ENCODE peak calls at places on chromosomes 16 and 17, in nine cellular contexts. X is GM23338, J is SK-N-SH, T is K562, M is breast epithelium, O is transverse colon, A is HepG2, C is stomach, Y is GM12878. H is an unnamed sample.

GRCh38 chr16:56317998-56318912 is 107.1 kb downstream of the AMFR start:
- DNase-seq in X (peak; percentile 80), J (peak; percentile 97), T (peak; percentile 95), M (peak; percentile 78), O (peak; percentile 80), A (peak; percentile 62), C (peak; percentile 82), Y (peak; percentile 3), H (no peak)

GRCh38 chr17:42129109-42129837 is 6.7 kb downstream of the HSPB9 start:
- DNase-seq in X (no peak), J (no peak), T (no peak), M (no peak), O (no peak), A (no peak), C (no peak), Y (no peak), H (no peak)

GRCh38 chr17:79810138-79811027 is 13.5 kb upstream of the CBX8 start:
- DNase-seq in X (peak; percentile 89), J (peak; percentile 97), T (peak; percentile 90), M (no peak), O (peak; percentile 85), A (peak; percentile 83), C (peak; percentile 84), Y (no peak), H (no peak)

GRCh38 chr17:42337442-42337841 is 49.1 kb downstream of the STAT5A start:
- DNase-seq in X (no peak), J (no peak), T (no peak), M (no peak), O (peak; percentile 38), A (no peak), C (no peak), Y (peak; percentile 94), H (no peak)

GRCh38 chr16:2598133-2598641 is 60.4 kb downstream of the PDPK1 start:
- DNase-seq in X (no peak), J (no peak), T (no peak), M (peak; percentile 42), O (no peak), A (no peak), C (no peak), Y (no peak), H (no peak)

GRCh38 chr17:60989846-60990245 is 312.2 kb downstream of the BCAS3 start:
- DNase-seq in X (no peak), J (no peak), T (peak; percentile 4), M (no peak), O (no peak), A (no peak), C (no peak), Y (no peak), H (no peak)

GRCh38 chr17:36485805-36486203 is 677 bp upstream of the ZNHIT3 start:
- DNase-seq in X (peak; percentile 65), J (no peak), T (no peak), M (no peak), O (no peak), A (no peak), C (no peak), Y (no peak), H (no peak)

GRCh38 chr16:8958344-8958808 is 5.3 kb downstream of the USP7 start:
- DNase-seq in X (no peak), J (peak; percentile 62), T (no peak), M (no peak), O (peak; percentile 52), A (no peak), C (no peak), Y (no peak), H (no peak)

GRCh38 chr17:17506181-17506741 is 10.1 kb upstream of the RASD1 start:
- DNase-seq in X (no peak), J (peak; percentile 57), T (no peak), M (peak; percentile 51), O (peak; percentile 39), A (no peak), C (no peak), Y (no peak), H (no peak)

GRCh38 chr16:2842340-2843000 is 12.4 kb downstream of the ZG16B start:
- DNase-seq in X (peak; percentile 94), J (peak; percentile 55), T (peak; percentile 78), M (no peak), O (peak; percentile 52), A (no peak), C (peak; percentile 50), Y (no peak), H (no peak)

GRCh38 chr17:69898606-69899005 is 176.4 kb upstream of the KCNJ16 start:
- DNase-seq in X (no peak), J (no peak), T (no peak), M (no peak), O (no peak), A (no peak), C (no peak), Y (no peak), H (no peak)

DNA sequence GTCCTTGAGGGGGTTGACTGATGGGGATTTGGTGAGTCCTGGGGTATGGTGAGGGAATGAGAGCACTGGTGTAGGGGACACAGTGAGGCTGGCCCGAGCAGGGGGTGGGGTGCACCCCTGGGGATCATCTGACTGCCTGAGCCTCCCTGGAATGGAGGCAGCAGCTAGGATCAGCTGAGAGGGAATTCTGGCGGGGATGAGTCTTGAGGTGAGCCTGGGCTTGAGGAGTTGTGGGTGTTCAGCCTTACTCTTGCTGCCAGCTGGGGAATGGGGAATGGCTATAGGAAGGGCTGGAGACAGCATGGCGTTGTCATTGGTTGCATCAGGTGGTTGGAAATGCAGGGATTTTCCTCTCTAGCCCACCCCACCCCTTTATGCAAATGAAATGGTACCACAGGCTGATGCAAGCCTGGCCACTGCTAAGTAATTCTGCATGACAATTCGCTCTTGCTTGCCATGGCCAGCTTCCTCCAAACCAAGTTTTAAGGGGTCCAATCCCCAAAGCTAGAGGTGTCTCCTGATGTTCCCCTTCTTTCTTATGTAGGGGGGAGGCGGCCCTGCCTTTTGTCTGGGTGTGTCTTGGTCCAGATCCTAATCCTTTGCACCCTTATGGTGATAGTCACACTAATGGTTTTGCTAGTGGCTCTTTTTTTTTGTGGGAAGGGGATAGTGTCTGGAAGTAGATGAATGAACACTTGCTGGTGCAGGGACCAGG is 7.5 kb downstream of the NFE2L1 start:
- DNase-seq in X (peak; percentile 97), J (no peak), T (no peak), M (no peak), O (no peak), A (no peak), C (no peak), Y (peak; percentile 38), H (no peak)
- TF ChIP-seq POLR2AphosphoS5 in X (peak; percentile 92), J (peak; percentile 14), T (no peak), M (no peak), O (no peak), A (no peak), C (no peak), Y (peak; percentile 34), H (no peak)

DNA sequence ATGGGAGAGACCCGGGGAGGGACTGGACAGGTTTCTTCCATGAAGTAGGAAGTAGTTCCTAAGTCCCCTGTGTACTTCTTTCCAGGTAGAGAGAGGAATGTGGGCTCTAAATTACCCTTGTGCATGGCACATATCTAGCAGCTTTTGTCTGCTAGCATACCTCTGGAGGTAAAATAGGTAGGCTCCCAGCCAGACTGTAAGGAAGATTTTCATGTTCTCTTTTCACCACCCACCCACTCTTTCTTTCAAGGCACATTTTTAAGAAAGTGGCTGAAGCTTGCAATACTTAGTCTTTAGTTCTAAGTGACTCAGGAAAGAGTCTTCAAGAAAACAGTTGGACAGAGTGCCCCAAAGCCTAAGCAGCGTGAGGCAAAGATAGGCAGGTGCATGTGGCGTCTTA is 9.2 kb downstream of the MINK1 start:
- DNase-seq in X (no peak), J (no peak), T (no peak), M (no peak), O (no peak), A (no peak), C (no peak), Y (no peak), H (no peak)
- H3K36me3 ChIP-seq in X (no peaks in the 10 kb centered on the region), J (peaks cover 10% of the 10 kb centered on the region), T (peaks cover 45% of the 10 kb centered on the region), M (no peaks in the 10 kb centered on the region), O (no peaks in the 10 kb centered on the region), A (peaks cover 29% of the 10 kb centered on the region), C (peaks cover 16% of the 10 kb centered on the region), Y (no peaks in the 10 kb centered on the region), H (no peaks in the 10 kb centered on the region)

GRCh38 chr16:15976225-15976812 is 26.9 kb downstream of the ABCC1 start:
- DNase-seq in X (no peak), J (no peak), T (no peak), M (no peak), O (no peak), A (no peak), C (no peak), Y (no peak), H (no peak)

GRCh38 chr16:15979801-15980200 is 30.4 kb downstream of the ABCC1 start:
- DNase-seq in X (no peak), J (no peak), T (no peak), M (no peak), O (no peak), A (no peak), C (no peak), Y (no peak), H (no peak)

GRCh38 chr16:15975172-15975571 is 25.8 kb downstream of the ABCC1 start:
- DNase-seq in X (no peak), J (no peak), T (no peak), M (no peak), O (no peak), A (no peak), C (no peak), Y (no peak), H (no peak)

GRCh38 chr16:15973997-15974396 is 24.6 kb downstream of the ABCC1 start:
- DNase-seq in X (no peak), J (no peak), T (no peak), M (no peak), O (no peak), A (no peak), C (no peak), Y (no peak), H (no peak)

GRCh38 chr16:15976929-15977637 is 27.7 kb downstream of the ABCC1 start:
- DNase-seq in X (no peak), J (no peak), T (no peak), M (no peak), O (no peak), A (no peak), C (no peak), Y (no peak), H (no peak)
- H3K27ac ChIP-seq in X (no peak overlapping the region), J (no peak overlapping the region), T (no peak overlapping the region), M (peak overlapping the region; percentile 91), O (peak overlapping the region; percentile 53), A (no peak overlapping the region), C (peak overlapping the region; percentile 36), Y (no peak overlapping the region), H (peak overlapping the region; percentile 86)

GRCh38 chr17:19341641-19342610 is 20.6 kb downstream of the B9D1 start:
- DNase-seq in X (peak; percentile 33), J (peak; percentile 51), T (no peak), M (peak; percentile 49), O (no peak), A (no peak), C (no peak), Y (no peak), H (no peak)

GRCh38 chr17:19342611-19343255 is 19.8 kb downstream of the B9D1 start:
- DNase-seq in X (no peak), J (peak; percentile 54), T (no peak), M (no peak), O (no peak), A (no peak), C (no peak), Y (no peak), H (no peak)

GRCh38 chr17:19344311-19345066 is 18.0 kb downstream of the B9D1 start:
- DNase-seq in X (no peak), J (no peak), T (no peak), M (peak; percentile 43), O (no peak), A (no peak), C (no peak), Y (no peak), H (no peak)

GRCh38 chr17:19343671-19344151 is 18.8 kb downstream of the B9D1 start:
- DNase-seq in X (peak; percentile 44), J (no peak), T (no peak), M (peak; percentile 47), O (no peak), A (no peak), C (no peak), Y (no peak), H (no peak)

GRCh38 chr17:19343256-19343630 is 19.3 kb downstream of the B9D1 start:
- DNase-seq in X (no peak), J (no peak), T (no peak), M (peak; percentile 45), O (no peak), A (no peak), C (no peak), Y (no peak), H (no peak)
- TF ChIP-seq POLR2AphosphoS5 in X (no peak), J (no peak), T (no peak), M (no peak), O (no peak), A (no peak), C (no peak), Y (no peak), H (no peak)